ENCODE peak calls at places on chromosomes 6 and 20, in four cellular contexts. S is endodermal cell; H is CD4-positive, CD25-positive, alpha-beta regulatory T cell; Z is ovary. F is an unnamed sample.

GRCh38 chr6:39892490-39893129 is 41.7 kb downstream of the MOCS1 start:
- DNase-seq in S (peak; percentile 90), H (no peak), Z (peak; percentile 73), F (peak; percentile 36)

GRCh38 chr6:81561071-81561564 is 191.4 kb downstream of the TENT5A start:
- DNase-seq in S (no peak), H (no peak), Z (no peak), F (no peak)

GRCh38 chr6:6314601-6315000 is 5.9 kb downstream of the F13A1 start:
- DNase-seq in S (no peak), H (no peak), Z (no peak), F (no peak)

GRCh38 chr6:15369838-15370237 is 124.0 kb downstream of the JARID2 start:
- DNase-seq in S (no peak), H (no peak), Z (no peak), F (no peak)

GRCh38 chr6:144730088-144730640 is 445.0 kb downstream of the UTRN start:
- DNase-seq in S (no peak), H (no peak), Z (no peak), F (no peak)

GRCh38 chr6:102216232-102216631 is 822.7 kb downstream of the GRIK2 start:
- DNase-seq in S (no peak), H (no peak), Z (no peak), F (no peak)

GRCh38 chr20:43959079-43959919 is 44.6 kb downstream of the TOX2 start:
- DNase-seq in S (peak; percentile 46), H (peak; percentile 52), Z (no peak), F (no peak)

GRCh38 chr6:9481292-9482029 is 933.4 kb downstream of the TFAP2A start:
- DNase-seq in S (no peak), H (no peak), Z (no peak), F (no peak)

GRCh38 chr6:130624046-130624445 is 203.2 kb upstream of the SMLR1 start:
- DNase-seq in S (no peak), H (no peak), Z (no peak), F (no peak)

GRCh38 chr20:59743308-59743707 is 139.0 kb downstream of the PHACTR3 start:
- DNase-seq in S (no peak), H (no peak), Z (no peak), F (no peak)

GRCh38 chr6:109793793-109794192 is 102.7 kb downstream of the FIG4 start:
- DNase-seq in S (no peak), H (no peak), Z (no peak), F (peak; percentile 73)

GRCh38 chr6:108157972-108158441 is 7.8 kb upstream of the NR2E1 start:
- DNase-seq in S (peak; percentile 74), H (no peak), Z (no peak), F (no peak)

GRCh38 chr6:3247255-3248146 is 11.2 kb upstream of the PSMG4 start:
- DNase-seq in S (peak; percentile 85), H (no peak), Z (peak; percentile 82), F (peak; percentile 87)

GRCh38 chr6:156943167-156943566 is 166.0 kb downstream of the ARID1B start:
- DNase-seq in S (no peak), H (no peak), Z (no peak), F (no peak)

GRCh38 chr6:127186889-127187288 is 68.4 kb downstream of the RSPO3 start:
- DNase-seq in S (peak; percentile 92), H (peak; percentile 5), Z (peak; percentile 12), F (no peak)

GRCh38 chr6:143864234-143864633 is at the start of gene ZC2HC1B:
- DNase-seq in S (no peak), H (no peak), Z (no peak), F (no peak)

GRCh38 chr6:135675026-135675425 is 176.5 kb upstream of the PDE7B start:
- DNase-seq in S (no peak), H (no peak), Z (no peak), F (no peak)

GRCh38 chr6:164151762-164152161 is 737.2 kb downstream of the QKI start:
- DNase-seq in S (no peak), H (no peak), Z (no peak), F (no peak)

GRCh38 chr6:23547851-23548250 is 578.2 kb upstream of the NRSN1 start:
- DNase-seq in S (peak; percentile 59), H (no peak), Z (no peak), F (no peak)

GRCh38 chr6:34517966-34518365 is 38.2 kb downstream of the SPDEF start:
- DNase-seq in S (peak; percentile 37), H (no peak), Z (no peak), F (no peak)

GRCh38 chr6:117327149-117328004 is 62.0 kb downstream of the VGLL2 start:
- DNase-seq in S (no peak), H (no peak), Z (no peak), F (no peak)

GRCh38 chr20:17651761-17652388 is 30.2 kb downstream of the RRBP1 start:
- DNase-seq in S (no peak), H (no peak), Z (no peak), F (no peak)

GRCh38 chr20:63500151-63500901 is 1.4 kb upstream of the EEF1A2 start:
- DNase-seq in S (peak; percentile 52), H (no peak), Z (no peak), F (no peak)

GRCh38 chr6:57021086-57021720 is 25.3 kb upstream of the KIAA1586 start:
- DNase-seq in S (no peak), H (peak; percentile 16), Z (no peak), F (peak; percentile 8)

GRCh38 chr6:3026811-3027626 is 27.3 kb downstream of the NQO2 start:
- DNase-seq in S (no peak), H (peak; percentile 59), Z (no peak), F (no peak)

GRCh38 chr20:50633361-50633760 is 58.0 kb downstream of the RIPOR3 start:
- DNase-seq in S (no peak), H (no peak), Z (no peak), F (no peak)

GRCh38 chr6:147390909-147391536 is 117.5 kb upstream of the SAMD5 start:
- DNase-seq in S (no peak), H (no peak), Z (no peak), F (no peak)

GRCh38 chr20:44067650-44068081 is 119.3 kb downstream of the JPH2 start:
- DNase-seq in S (peak; percentile 34), H (no peak), Z (no peak), F (no peak)

GRCh38 chr20:22226849-22227248 is 357.5 kb downstream of the FOXA2 start:
- DNase-seq in S (no peak), H (no peak), Z (no peak), F (no peak)

GRCh38 chr20:55273149-55273548 is 732.2 kb downstream of the CBLN4 start:
- DNase-seq in S (no peak), H (no peak), Z (no peak), F (no peak)

GRCh38 chr6:82906951-82907350 is 158.7 kb downstream of the UBE3D start:
- DNase-seq in S (no peak), H (no peak), Z (no peak), F (peak; percentile 36)

GRCh38 chr6:2666906-2667575 is 83.7 kb downstream of the MYLK4 start:
- DNase-seq in S (no peak), H (no peak), Z (no peak), F (no peak)

GRCh38 chr6:5752282-5752681 is 254.4 kb downstream of the NRN1 start:
- DNase-seq in S (peak; percentile 86), H (no peak), Z (no peak), F (peak; percentile 62)

GRCh38 chr6:79601020-79601609 is 30.0 kb upstream of the SH3BGRL2 start:
- DNase-seq in S (no peak), H (no peak), Z (no peak), F (peak; percentile 44)

GRCh38 chr20:57558614-57559285 is 2.2 kb upstream of the PCK1 start:
- DNase-seq in S (no peak), H (no peak), Z (no peak), F (no peak)

DNA sequence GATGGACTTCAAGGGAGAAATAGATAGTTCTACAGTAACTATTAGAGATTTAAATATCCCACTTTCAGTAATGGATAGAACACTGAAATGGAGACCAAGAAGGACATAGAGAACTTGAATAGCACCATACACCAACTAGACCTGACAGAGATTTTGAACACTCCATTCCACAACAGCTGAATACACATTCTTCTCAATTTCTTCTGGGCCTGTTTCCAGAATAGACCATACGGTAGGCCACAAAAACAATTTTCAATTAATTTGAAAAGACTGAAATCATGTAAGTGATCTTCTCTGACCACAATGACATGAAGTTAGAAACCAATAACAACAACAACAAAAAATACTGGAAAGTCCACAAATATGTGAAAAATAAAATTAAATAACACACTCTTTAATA is 979.1 kb upstream of the FLRT3 start:
- DNase-seq in S (no peak), H (no peak), Z (no peak), F (no peak)
- H3K9me3 ChIP-seq in S (no peaks in the 10 kb centered on the region), H (no peaks in the 10 kb centered on the region), Z (no peaks in the 10 kb centered on the region), F (no peaks in the 10 kb centered on the region)

GRCh38 chr20:49283703-49284625 is 6.1 kb upstream of the ZNFX1 start:
- DNase-seq in S (peak; percentile 54), H (no peak), Z (no peak), F (no peak)
- H3K9me3 ChIP-seq in S (peaks cover 56% of the 10 kb centered on the region), H (peaks cover 92% of the 10 kb centered on the region), Z (peaks cover 4% of the 10 kb centered on the region), F (peaks cover 48% of the 10 kb centered on the region)

GRCh38 chr6:30282522-30282921 is 44.2 kb upstream of the TRIM39 start:
- DNase-seq in S (no peak), H (no peak), Z (no peak), F (no peak)
- H3K9me3 ChIP-seq in S (peaks cover 96% of the 10 kb centered on the region), H (peaks cover 88% of the 10 kb centered on the region), Z (peaks cover 5% of the 10 kb centered on the region), F (peaks cover 35% of the 10 kb centered on the region)

GRCh38 chr20:56316051-56316450 is 42.7 kb upstream of the FAM210B start:
- DNase-seq in S (peak; percentile 41), H (no peak), Z (no peak), F (no peak)
- H3K9me3 ChIP-seq in S (peaks cover 45% of the 10 kb centered on the region), H (no peaks in the 10 kb centered on the region), Z (no peaks in the 10 kb centered on the region), F (no peaks in the 10 kb centered on the region)

F was measured in AG04450.